ENCODE peak calls at places on chromosome 10, in seven cellular contexts. F is GM12878, N is H1, J is K562, O is endothelial cell of umbilical vein, P is HepG2, H is prostate gland. C is an unnamed sample.

GRCh38 chr10:96673318-96674099 is 46.8 kb downstream of the PIK3AP1 start:
- DNase-seq in P (peak), N (no peak), O (peak), H (peak), F (peak), J (no peak), C (no peak)

GRCh38 chr10:99426689-99427088 is 3.7 kb downstream of the GOT1 start:
- DNase-seq in F (no peak), P (no peak), O (no peak), N (no peak), H (no peak), J (no peak), C (no peak)

GRCh38 chr10:117674641-117675040 is 132.1 kb downstream of the EMX2 start:
- DNase-seq in F (no peak), H (no peak), O (no peak), J (no peak), N (no peak), P (no peak), C (no peak)

GRCh38 chr10:101014230-101014884 is 14.7 kb downstream of the LZTS2 start:
- DNase-seq in F (no peak), N (peak), J (peak), P (no peak), H (peak), O (peak), C (no peak)

GRCh38 chr10:32005050-32005449 is 51.2 kb downstream of the KIF5B start:
- DNase-seq in J (peak), O (peak), F (peak), N (peak), P (peak), H (peak), C (no peak)

GRCh38 chr10:3658766-3659165 is 126.2 kb downstream of the KLF6 start:
- DNase-seq in P (peak), F (no peak), N (no peak), O (no peak), H (no peak), J (no peak), C (no peak)

GRCh38 chr10:118951218-118951617 is 78.3 kb upstream of the NANOS1 start:
- DNase-seq in F (no peak), P (no peak), H (no peak), O (no peak), J (no peak), N (no peak), C (no peak)

GRCh38 chr10:110813743-110814472 is 57.8 kb upstream of the PDCD4 start:
- DNase-seq in N (no peak), O (no peak), F (no peak), P (no peak), J (no peak), H (no peak), C (no peak)

GRCh38 chr10:86815035-86815617 is 58.7 kb downstream of the BMPR1A start:
- DNase-seq in O (no peak), H (no peak), F (no peak), J (no peak), P (no peak), N (no peak), C (no peak)

GRCh38 chr10:118423800-118424479 is 81.8 kb upstream of the FAM204A start:
- DNase-seq in P (peak), F (no peak), O (peak), J (peak), H (peak), N (peak), C (peak)

GRCh38 chr10:28717659-28718201 is 40.4 kb downstream of the BAMBI start:
- DNase-seq in J (no peak), N (no peak), O (no peak), H (no peak), P (no peak), F (no peak), C (no peak)
- TF ChIP-seq POLR2AphosphoS5 in J (no peak), N (no peak), O (no peak), H (no peak), P (no peak), F (no peak), C (no peak)

DNA sequence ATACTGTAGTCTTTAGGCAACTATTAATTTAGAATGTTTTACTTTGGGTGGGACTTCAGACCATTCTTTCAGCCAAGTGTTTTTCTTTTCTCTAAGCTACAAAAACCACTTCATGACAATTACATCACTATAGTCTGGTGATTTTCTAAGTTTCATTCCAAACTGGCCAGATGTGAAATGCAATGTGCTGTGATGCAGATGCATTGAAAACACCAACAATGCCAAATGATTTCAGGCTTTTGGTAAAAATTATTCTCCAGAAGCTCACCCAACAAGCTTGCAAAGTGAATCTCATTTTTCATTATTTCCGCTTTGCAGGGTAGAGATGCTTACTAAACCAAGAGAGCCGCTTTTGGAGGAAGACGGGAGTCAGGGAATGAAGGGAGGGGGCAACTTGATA is 118.4 kb upstream of the ANK3 start:
- DNase-seq in P (no peak), F (no peak), H (no peak), O (no peak), J (no peak), N (no peak), C (no peak)
- TF ChIP-seq POLR2A in P (no peak), F (no peak), H (no peak), O (no peak), J (no peak), N (no peak), C (no peak)

DNA sequence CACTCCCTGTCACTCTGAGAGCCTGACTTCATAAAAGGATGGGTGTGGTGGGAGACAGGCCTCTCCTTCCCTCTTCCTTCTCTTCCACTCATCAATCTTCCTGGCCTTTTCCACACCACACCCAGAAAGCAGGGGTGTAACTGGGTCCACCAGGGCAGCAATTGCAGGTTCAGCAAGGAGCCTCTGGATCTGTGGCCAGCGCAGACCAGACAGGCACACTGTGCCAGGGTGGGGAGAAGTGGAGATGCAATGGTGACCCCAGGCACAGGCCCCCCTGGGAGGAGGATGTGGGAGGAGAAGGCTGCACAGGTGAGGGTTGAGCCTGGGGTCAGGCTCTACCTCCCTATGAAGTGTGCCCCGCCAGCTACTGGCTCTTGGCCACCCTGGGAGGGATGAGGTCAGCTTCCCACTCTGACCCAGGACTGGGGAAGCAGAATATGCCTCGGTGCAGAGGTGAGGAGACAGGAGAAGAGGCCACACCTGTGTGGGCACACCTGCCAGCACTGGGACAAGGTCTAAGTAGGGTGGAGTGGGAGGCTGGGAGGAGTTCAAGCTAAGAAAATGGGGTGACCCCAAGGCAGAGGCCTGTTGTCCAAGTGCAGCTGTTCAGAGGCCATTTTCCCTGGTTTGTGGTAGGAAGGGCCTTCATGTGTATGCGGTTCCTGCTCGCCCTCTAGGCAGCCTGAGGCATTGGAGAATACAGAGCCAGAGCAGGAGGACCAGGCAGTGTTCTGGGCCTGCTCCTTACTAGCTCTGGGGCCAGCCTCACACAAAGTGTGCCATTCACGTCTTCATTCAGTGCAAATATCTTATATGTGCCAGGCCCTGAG is 20.2 kb upstream of the TMEM72 start:
- DNase-seq in F (no peak), N (no peak), J (no peak), H (no peak), P (no peak), O (no peak), C (no peak)
- TF ChIP-seq POLR2AphosphoS5 in F (no peak), N (no peak), J (no peak), H (no peak), P (no peak), O (no peak), C (no peak)

GRCh38 chr10:78948616-78949015 is 120.2 kb upstream of the ZMIZ1 start:
- DNase-seq in J (no peak), F (no peak), H (no peak), N (no peak), P (no peak), O (no peak), C (no peak)

GRCh38 chr10:78953124-78954008 is 115.4 kb upstream of the ZMIZ1 start:
- DNase-seq in F (peak), J (peak), N (no peak), O (no peak), H (no peak), P (no peak), C (no peak)

GRCh38 chr10:78952686-78953085 is 116.1 kb upstream of the ZMIZ1 start:
- DNase-seq in H (no peak), P (no peak), O (no peak), N (no peak), F (no peak), J (no peak), C (no peak)

GRCh38 chr10:78952018-78952417 is 116.7 kb upstream of the ZMIZ1 start:
- DNase-seq in H (no peak), N (no peak), F (no peak), J (no peak), P (peak), O (no peak), C (no peak)

DNA sequence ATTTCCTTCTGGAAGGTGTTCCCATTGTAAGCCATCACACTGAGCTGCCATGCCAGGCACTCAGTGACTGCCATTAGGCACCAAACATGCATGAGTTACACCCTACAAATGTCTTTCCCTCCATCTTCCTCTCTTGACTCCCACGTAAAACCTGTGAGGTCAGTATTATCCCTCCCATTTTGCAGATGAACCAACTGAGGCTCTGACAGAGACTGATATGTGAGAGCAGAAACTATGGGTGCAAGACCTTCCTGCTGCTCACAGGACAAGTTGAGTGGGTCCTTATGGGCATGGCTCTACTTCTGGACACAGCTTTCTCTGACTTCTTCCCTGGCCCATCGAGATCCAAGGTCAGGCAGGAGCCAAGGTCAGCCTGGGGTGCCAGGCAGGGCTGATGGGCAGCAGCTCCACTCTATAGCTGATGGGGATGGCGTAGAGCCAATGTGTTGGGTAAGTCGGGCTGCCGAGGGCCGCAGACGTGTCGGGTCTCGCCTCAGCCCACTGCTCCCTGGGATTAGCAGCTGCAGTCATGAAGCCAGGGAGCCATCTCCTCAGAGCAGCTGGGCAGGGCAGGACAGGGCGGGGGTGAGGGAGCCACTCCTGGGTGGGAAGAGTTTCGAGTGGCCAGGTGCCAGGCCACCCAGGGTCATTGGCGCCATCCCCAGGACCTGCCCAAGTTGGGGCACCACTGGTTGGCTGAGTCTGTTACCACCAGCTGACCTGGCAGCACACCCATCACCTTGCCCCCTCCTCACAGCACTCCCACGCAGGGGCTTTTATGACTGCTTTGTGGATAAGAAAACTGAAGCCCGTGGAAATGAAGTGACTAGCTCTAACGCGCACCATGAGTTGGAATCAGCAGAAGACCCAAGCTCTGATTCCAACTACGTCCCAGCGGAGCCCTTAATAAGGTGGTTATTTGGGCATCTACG is 117.8 kb upstream of the ZMIZ1 start:
- DNase-seq in F (no peak), N (no peak), J (no peak), O (no peak), P (no peak), H (peak), C (no peak)
- TF ChIP-seq POLR2A in F (no peak), N (no peak), J (no peak), O (no peak), P (no peak), H (no peak), C (no peak)